ENCODE peak calls at places on chromosomes 5 and 9, in five cellular contexts. S is left lung; E is NCI-H1436; Z is T follicular helper cell; Q is effector CD4-positive, alpha-beta T cell. I is an unnamed sample.

GRCh38 chr5:172932313-172933017 is 26.8 kb upstream of the RPL26L1 start:
- DNase-seq in S (peak), E (peak), Z (peak), Q (peak), I (peak)

GRCh38 chr5:6467591-6467990 is 18.9 kb downstream of the UBE2QL1 start:
- DNase-seq in S (no peak), E (no peak), Z (no peak), Q (no peak), I (no peak)

GRCh38 chr5:145752947-145753346 is 82.2 kb downstream of the PRELID2 start:
- DNase-seq in S (no peak), E (no peak), Z (no peak), Q (no peak), I (no peak)

GRCh38 chr5:55497712-55498111 is 37.1 kb downstream of the PLPP1 start:
- DNase-seq in S (no peak), E (no peak), Z (no peak), Q (no peak), I (no peak)

GRCh38 chr5:139915834-139916233 is 120.2 kb downstream of the PSD2 start:
- DNase-seq in S (no peak), E (no peak), Z (no peak), Q (no peak), I (peak)

GRCh38 chr5:69032009-69032408 is 61.8 kb upstream of the SLC30A5 start:
- DNase-seq in S (no peak), E (no peak), Z (no peak), Q (no peak), I (no peak)

GRCh38 chr5:81789033-81789432 is 38.1 kb upstream of the SSBP2 start:
- DNase-seq in S (no peak), E (no peak), Z (no peak), Q (no peak), I (no peak)

GRCh38 chr5:142669479-142669878 is 16.4 kb downstream of the FGF1 start:
- DNase-seq in S (no peak), E (no peak), Z (no peak), Q (no peak), I (no peak)

GRCh38 chr5:134453016-134453415 is 41.3 kb upstream of the CDKN2AIPNL start:
- DNase-seq in S (no peak), E (no peak), Z (no peak), Q (no peak), I (no peak)

GRCh38 chr5:121366515-121366914 is 485.2 kb upstream of the FTMT start:
- DNase-seq in S (no peak), E (no peak), Z (no peak), Q (no peak), I (no peak)

GRCh38 chr5:74935752-74936091 is 69.5 kb upstream of the FAM169A start:
- DNase-seq in S (no peak), E (no peak), Z (no peak), Q (no peak), I (no peak)

GRCh38 chr5:56314536-56314935 is 81.4 kb upstream of the ANKRD55 start:
- DNase-seq in S (no peak), E (no peak), Z (peak), Q (no peak), I (no peak)

GRCh38 chr9:19967567-19968459 is 179.0 kb upstream of the SLC24A2 start:
- DNase-seq in S (no peak), E (peak), Z (no peak), Q (no peak), I (no peak)

GRCh38 chr5:452856-453710 is 10.1 kb downstream of the EXOC3 start:
- DNase-seq in S (no peak), E (no peak), Z (no peak), Q (no peak), I (no peak)

GRCh38 chr5:170633235-170634041 is 129.6 kb downstream of the KCNIP1 start:
- DNase-seq in S (no peak), E (no peak), Z (no peak), Q (no peak), I (no peak)

GRCh38 chr9:110257097-110257955 is 1.0 kb upstream of the TXN start:
- DNase-seq in S (no peak), E (no peak), Z (no peak), Q (no peak), I (no peak)

GRCh38 chr5:180633283-180634177 is 15.9 kb downstream of the FLT4 start:
- DNase-seq in S (peak), E (no peak), Z (no peak), Q (no peak), I (no peak)

GRCh38 chr9:136002215-136002614 is 41.0 kb upstream of the UBAC1 start:
- DNase-seq in S (no peak), E (no peak), Z (no peak), Q (no peak), I (no peak)

GRCh38 chr5:13325765-13326164 is 618.7 kb downstream of the DNAH5 start:
- DNase-seq in S (no peak), E (no peak), Z (no peak), Q (no peak), I (no peak)

GRCh38 chr9:86598411-86599239 is 244.4 kb upstream of the TUT7 start:
- DNase-seq in S (no peak), E (no peak), Z (no peak), Q (no peak), I (no peak)

GRCh38 chr9:110875275-110875674 is 163.0 kb downstream of the LPAR1 start:
- DNase-seq in S (peak), E (no peak), Z (no peak), Q (no peak), I (no peak)

GRCh38 chr5:135255461-135256178 is 143.4 kb downstream of the MACROH2A1 start:
- DNase-seq in S (no peak), E (no peak), Z (no peak), Q (no peak), I (no peak)

GRCh38 chr5:67301285-67301904 is 104.8 kb upstream of the CD180 start:
- DNase-seq in S (peak), E (no peak), Z (no peak), Q (no peak), I (no peak)

GRCh38 chr5:175750476-175751080 is 92.7 kb downstream of the HRH2 start:
- DNase-seq in S (no peak), E (peak), Z (no peak), Q (no peak), I (no peak)

GRCh38 chr5:145846087-145846486 is 10.9 kb upstream of the PRELID2 start:
- DNase-seq in S (no peak), E (no peak), Z (no peak), Q (no peak), I (no peak)

GRCh38 chr9:37311938-37312730 is 110.4 kb upstream of the GRHPR start:
- DNase-seq in S (no peak), E (no peak), Z (no peak), Q (no peak), I (no peak)

GRCh38 chr5:147450596-147450995 is 59.3 kb downstream of the DPYSL3 start:
- DNase-seq in S (no peak), E (no peak), Z (no peak), Q (no peak), I (no peak)